ENCODE peak calls at places on chromosomes 2 and 18, in eight cellular contexts. H, F, I, K, D, V, W and M are unnamed samples. For H3K4me1, the result is how much of the 10 kb centered on the place peaks cover.

GRCh38 chr2:72827999-72828646 is 2.3 kb upstream of the EXOC6B start:
- DNase-seq in H (peak), F (peak), I (peak), K (peak), D (peak), V (no peak), W (peak), M (no peak)

GRCh38 chr2:48711343-48711742 is 44.2 kb downstream of the LHCGR start:
- DNase-seq in H (peak), F (no peak), I (peak), K (no peak), D (no peak), V (no peak), W (no peak), M (no peak)

GRCh38 chr2:45009928-45010705 is 865 bp upstream of the SIX2 start:
- DNase-seq in H (peak), F (no peak), I (peak), K (peak), D (peak), V (peak), W (no peak), M (no peak)

GRCh38 chr2:143397886-143398614 is 268.8 kb downstream of the ARHGAP15 start:
- DNase-seq in H (peak), F (no peak), I (peak), K (peak), D (peak), V (no peak), W (no peak), M (no peak)

GRCh38 chr2:100381240-100381639 is 36.2 kb downstream of the CHST10 start:
- DNase-seq in H (peak), F (peak), I (peak), K (peak), D (peak), V (peak), W (peak), M (peak)

GRCh38 chr2:19100570-19100969 is 257.9 kb downstream of the OSR1 start:
- DNase-seq in H (no peak), F (no peak), I (no peak), K (no peak), D (no peak), V (no peak), W (no peak), M (no peak)

GRCh38 chr18:29164020-29164706 is 987.2 kb upstream of the CDH2 start:
- DNase-seq in H (peak), F (peak), I (peak), K (peak), D (peak), V (no peak), W (peak), M (no peak)

GRCh38 chr2:235529621-235530020 is 35.8 kb downstream of the AGAP1 start:
- DNase-seq in H (no peak), F (no peak), I (no peak), K (no peak), D (no peak), V (no peak), W (no peak), M (no peak)

GRCh38 chr2:230905448-230906430 is 19.3 kb downstream of the GPR55 start:
- DNase-seq in H (no peak), F (no peak), I (peak), K (peak), D (peak), V (peak), W (peak), M (no peak)

GRCh38 chr2:47564129-47564528 is 161.2 kb downstream of the MSH2 start:
- DNase-seq in H (no peak), F (no peak), I (no peak), K (no peak), D (no peak), V (no peak), W (no peak), M (no peak)

GRCh38 chr2:65818873-65819451 is 386.6 kb upstream of the SPRED2 start:
- DNase-seq in H (peak), F (no peak), I (no peak), K (peak), D (peak), V (no peak), W (no peak), M (no peak)

GRCh38 chr18:60082790-60083189 is 183.0 kb downstream of the PMAIP1 start:
- DNase-seq in H (no peak), F (no peak), I (no peak), K (no peak), D (peak), V (no peak), W (no peak), M (no peak)

GRCh38 chr2:95392320-95392719 is 10.2 kb upstream of the FAHD2A start:
- DNase-seq in H (no peak), F (no peak), I (no peak), K (no peak), D (no peak), V (no peak), W (no peak), M (no peak)

GRCh38 chr2:189406612-189407011 is 34.7 kb upstream of the WDR75 start:
- DNase-seq in H (no peak), F (no peak), I (no peak), K (peak), D (no peak), V (no peak), W (no peak), M (no peak)

GRCh38 chr2:181319291-181319690 is 137.9 kb upstream of the ITGA4 start:
- DNase-seq in H (no peak), F (no peak), I (peak), K (no peak), D (no peak), V (no peak), W (no peak), M (no peak)

GRCh38 chr18:39453882-39454281 is 1888.3 kb upstream of the CELF4 start:
- DNase-seq in H (peak), F (no peak), I (peak), K (peak), D (peak), V (no peak), W (peak), M (peak)

GRCh38 chr18:31498450-31499156 is 626 bp downstream of the DSG2 start:
- DNase-seq in H (peak), F (no peak), I (no peak), K (peak), D (no peak), V (no peak), W (no peak), M (peak)

GRCh38 chr2:26682155-26682554 is 10.4 kb upstream of the KCNK3 start:
- DNase-seq in H (peak), F (no peak), I (peak), K (peak), D (no peak), V (no peak), W (no peak), M (no peak)

GRCh38 chr2:190443778-190444481 is 35.8 kb downstream of the MFSD6 start:
- DNase-seq in H (peak), F (no peak), I (peak), K (no peak), D (peak), V (no peak), W (no peak), M (no peak)

GRCh38 chr2:190441564-190441963 is 33.4 kb downstream of the MFSD6 start:
- DNase-seq in H (no peak), F (no peak), I (no peak), K (no peak), D (no peak), V (no peak), W (no peak), M (no peak)

GRCh38 chr2:190440113-190440512 is 32.0 kb downstream of the MFSD6 start:
- DNase-seq in H (no peak), F (no peak), I (no peak), K (no peak), D (no peak), V (no peak), W (no peak), M (no peak)

GRCh38 chr2:190444954-190445353 is 36.8 kb downstream of the MFSD6 start:
- DNase-seq in H (no peak), F (no peak), I (no peak), K (no peak), D (no peak), V (no peak), W (no peak), M (no peak)

DNA sequence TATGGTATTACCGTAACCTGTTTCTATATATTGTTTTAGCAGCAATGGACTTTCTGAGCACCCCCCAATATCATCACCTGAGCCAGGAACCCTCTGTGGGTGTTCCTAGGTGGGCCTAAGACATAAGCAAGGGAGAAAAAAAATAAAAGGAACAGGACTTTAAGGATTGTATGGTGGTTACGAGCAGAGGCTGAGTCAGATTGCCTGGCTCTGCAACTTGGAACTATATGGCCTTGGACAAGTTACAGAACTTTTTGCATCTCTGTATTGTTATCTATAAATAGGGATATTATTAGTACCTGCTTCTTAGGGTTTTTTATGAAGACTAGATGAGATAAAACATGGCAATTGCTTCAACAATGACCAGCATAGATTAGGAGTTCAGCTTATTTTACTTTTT is 34.9 kb downstream of the MFSD6 start:
- DNase-seq in H (no peak), F (no peak), I (peak), K (no peak), D (no peak), V (no peak), W (no peak), M (no peak)
- H3K4me1 ChIP-seq in H (under half), F (under half), I (under half), K (under half), D (under half), V (under half), W (under half), M (under half)

GRCh38 chr18:25886283-25886682 is 204.1 kb downstream of the SS18 start:
- DNase-seq in H (no peak), F (no peak), I (no peak), K (no peak), D (no peak), V (no peak), W (no peak), M (no peak)
- H3K4me1 ChIP-seq in H (under half), F (under half), I (under half), K (under half), D (under half), V (under half), W (under half), M (under half)

DNA sequence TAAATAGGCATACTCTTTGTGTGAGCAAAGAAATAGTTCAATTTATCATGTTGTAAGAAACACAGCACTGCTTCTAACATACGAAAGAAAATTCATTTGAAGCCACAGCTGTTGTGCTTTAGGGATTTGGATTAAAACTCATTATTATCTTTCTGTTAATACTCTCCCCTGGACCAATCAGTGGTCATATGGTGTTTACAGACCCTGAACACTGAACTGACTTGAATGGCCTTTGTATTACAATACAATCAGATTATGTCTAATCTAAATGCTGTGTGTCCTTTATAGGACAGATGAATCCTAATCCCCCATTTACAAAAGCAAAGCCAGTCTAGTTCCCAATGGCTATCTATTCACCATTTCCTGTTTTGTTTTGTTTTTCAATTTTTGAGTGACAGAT is 36.5 kb downstream of the ZNF385B start:
- DNase-seq in H (no peak), F (no peak), I (no peak), K (no peak), D (no peak), V (no peak), W (no peak), M (no peak)
- H3K4me1 ChIP-seq in H (under half), F (under half), I (under half), K (under half), D (under half), V (under half), W (under half), M (under half)

DNA sequence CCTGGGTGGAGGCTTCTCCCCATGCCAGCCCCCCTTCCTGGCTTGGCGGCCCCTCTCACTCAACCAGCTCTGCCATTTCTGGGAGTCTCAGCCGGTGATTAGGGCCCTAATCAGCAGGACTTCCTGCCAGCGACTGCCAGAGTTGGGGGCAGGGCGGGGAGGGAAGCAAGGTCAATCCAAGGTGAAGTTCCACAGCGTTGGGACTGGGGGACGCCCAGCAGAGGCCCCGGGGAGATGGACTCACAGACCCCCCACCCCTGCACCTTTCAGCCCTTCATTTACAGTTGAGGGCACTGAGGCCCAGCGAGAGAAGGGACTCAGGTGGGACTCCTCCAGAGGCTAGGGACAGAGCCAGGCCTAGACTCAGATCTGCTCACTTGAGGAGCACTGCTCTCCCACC is 65.3 kb downstream of the TNS1 start:
- DNase-seq in H (peak), F (no peak), I (no peak), K (no peak), D (peak), V (peak), W (no peak), M (no peak)
- H3K4me1 ChIP-seq in H (under half), F (under half), I (half or more), K (half or more), D (half or more), V (half or more), W (half or more), M (under half)

GRCh38 chr18:48927286-48928080 is 23.3 kb downstream of the SMAD7 start:
- DNase-seq in H (no peak), F (no peak), I (peak), K (no peak), D (no peak), V (no peak), W (no peak), M (peak)
- H3K4me1 ChIP-seq in H (half or more), F (under half), I (half or more), K (half or more), D (half or more), V (half or more), W (half or more), M (half or more)

GRCh38 chr18:50697509-50697908 is 122.3 kb downstream of the MRO start:
- DNase-seq in H (no peak), F (no peak), I (no peak), K (no peak), D (no peak), V (no peak), W (no peak), M (no peak)
- H3K4me1 ChIP-seq in H (under half), F (under half), I (under half), K (under half), D (under half), V (under half), W (under half), M (under half)